ENCODE peak calls at places on chromosomes 3 and 15, in ten cellular contexts. I, P, D, E, F, Y, B, A, O and J are unnamed samples.

GRCh38 chr3:129022114-129022994 is 21.2 kb downstream of the EFCC1 start:
- DNase-seq in I (peak; percentile 76), P (no peak), D (no peak), E (no peak), F (no peak), Y (peak; percentile 37), B (no peak), A (peak; percentile 21), O (no peak), J (no peak)

GRCh38 chr3:110846971-110847370 is 224.6 kb upstream of the NECTIN3 start:
- DNase-seq in I (no peak), P (no peak), D (no peak), E (no peak), F (no peak), Y (no peak), B (no peak), A (no peak), O (no peak), J (no peak)

GRCh38 chr3:191958980-191959671 is 498.2 kb downstream of the PYDC2 start:
- DNase-seq in I (no peak), P (no peak), D (no peak), E (no peak), F (no peak), Y (no peak), B (peak; percentile 23), A (no peak), O (no peak), J (no peak)

GRCh38 chr3:25594007-25594502 is 70.7 kb downstream of the TOP2B start:
- DNase-seq in I (peak; percentile 87), P (peak; percentile 34), D (no peak), E (peak; percentile 68), F (no peak), Y (peak; percentile 88), B (peak; percentile 55), A (peak; percentile 63), O (no peak), J (peak; percentile 86)

GRCh38 chr3:53224536-53224935 is 31.3 kb downstream of the TKT start:
- DNase-seq in I (no peak), P (no peak), D (no peak), E (no peak), F (no peak), Y (no peak), B (no peak), A (no peak), O (no peak), J (no peak)

GRCh38 chr3:24242012-24242698 is 252.5 kb downstream of the THRB start:
- DNase-seq in I (peak; percentile 97), P (no peak), D (no peak), E (peak; percentile 82), F (no peak), Y (peak; percentile 45), B (no peak), A (peak; percentile 66), O (no peak), J (peak; percentile 50)

GRCh38 chr15:37536967-37537624 is 397.3 kb upstream of the TMCO5A start:
- DNase-seq in I (no peak), P (no peak), D (no peak), E (no peak), F (no peak), Y (peak; percentile 11), B (no peak), A (peak; percentile 19), O (no peak), J (no peak)

GRCh38 chr3:119330181-119330580 is 36.0 kb downstream of the ARHGAP31 start:
- DNase-seq in I (no peak), P (no peak), D (no peak), E (no peak), F (no peak), Y (no peak), B (no peak), A (no peak), O (no peak), J (no peak)

GRCh38 chr15:97081666-97082226 is 751.2 kb downstream of the NR2F2 start:
- DNase-seq in I (no peak), P (no peak), D (no peak), E (no peak), F (no peak), Y (no peak), B (no peak), A (no peak), O (no peak), J (no peak)

GRCh38 chr15:57203906-57204305 is 172.4 kb upstream of the CGNL1 start:
- DNase-seq in I (no peak), P (no peak), D (no peak), E (no peak), F (no peak), Y (no peak), B (no peak), A (no peak), O (no peak), J (no peak)

GRCh38 chr15:39974656-39975230 is 40.8 kb downstream of the EIF2AK4 start:
- DNase-seq in I (no peak), P (peak; percentile 93), D (no peak), E (no peak), F (no peak), Y (peak; percentile 24), B (no peak), A (peak; percentile 21), O (no peak), J (no peak)

GRCh38 chr15:39976291-39977274 is 42.7 kb downstream of the EIF2AK4 start:
- DNase-seq in I (peak; percentile 62), P (no peak), D (peak; percentile 79), E (peak; percentile 53), F (no peak), Y (peak; percentile 52), B (peak; percentile 61), A (peak; percentile 41), O (peak; percentile 35), J (peak; percentile 53)

GRCh38 chr15:39979606-39980005 is 45.7 kb downstream of the EIF2AK4 start:
- DNase-seq in I (no peak), P (no peak), D (no peak), E (no peak), F (no peak), Y (peak; percentile 10), B (no peak), A (no peak), O (no peak), J (no peak)
- TF ChIP-seq CTCF in I (no peak), P (no peak), D (no peak), E (no peak), F (no peak), Y (no peak), B (no peak), A (no peak), O (no peak), J (no peak)

GRCh38 chr15:32822739-32823138 is 104.9 kb downstream of the GREM1 start:
- DNase-seq in I (no peak), P (no peak), D (no peak), E (no peak), F (no peak), Y (no peak), B (no peak), A (no peak), O (no peak), J (no peak)
- TF ChIP-seq CTCF in I (no peak), P (no peak), D (no peak), E (no peak), F (no peak), Y (no peak), B (no peak), A (no peak), O (no peak), J (no peak)

GRCh38 chr3:62923092-62923491 is 47.9 kb upstream of the CADPS start:
- DNase-seq in I (no peak), P (no peak), D (no peak), E (peak; percentile 35), F (no peak), Y (no peak), B (no peak), A (peak; percentile 18), O (no peak), J (no peak)

GRCh38 chr3:62922326-62922725 is 47.1 kb upstream of the CADPS start:
- DNase-seq in I (no peak), P (no peak), D (no peak), E (peak; percentile 78), F (no peak), Y (no peak), B (no peak), A (peak; percentile 28), O (no peak), J (no peak)

GRCh38 chr3:62928256-62928655 is 53.0 kb upstream of the CADPS start:
- DNase-seq in I (no peak), P (no peak), D (no peak), E (no peak), F (no peak), Y (no peak), B (no peak), A (no peak), O (no peak), J (no peak)

DNA sequence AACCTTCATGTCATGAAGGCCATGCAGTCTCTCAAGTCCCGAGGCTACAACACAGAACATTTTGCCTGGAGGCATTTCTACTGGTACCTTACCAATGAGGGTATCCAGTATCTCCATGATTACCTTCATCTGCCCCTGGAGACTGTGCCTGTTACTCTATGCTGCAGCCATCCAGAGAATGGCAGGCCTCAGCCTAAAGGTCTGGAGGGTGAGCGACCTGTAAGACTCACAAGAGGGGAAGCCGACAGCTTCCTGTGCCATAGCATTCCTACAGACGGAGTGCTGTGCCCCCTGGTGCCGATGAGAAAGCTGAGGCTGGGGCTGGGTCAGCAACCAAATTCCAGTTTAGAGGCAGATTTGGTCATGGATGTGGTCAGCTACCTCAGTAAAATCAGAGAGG is 51.3 kb upstream of the CADPS start:
- DNase-seq in I (no peak), P (no peak), D (peak; percentile 79), E (no peak), F (no peak), Y (no peak), B (peak; percentile 69), A (no peak), O (no peak), J (no peak)
- TF ChIP-seq CTCF in I (no peak), P (no peak), D (peak; percentile 66), E (no peak), F (no peak), Y (no peak), B (peak; percentile 50), A (no peak), O (no peak), J (no peak)

GRCh38 chr3:45781271-45781670 is 15.1 kb downstream of the SLC6A20 start:
- DNase-seq in I (no peak), P (no peak), D (no peak), E (no peak), F (no peak), Y (no peak), B (no peak), A (no peak), O (no peak), J (no peak)

GRCh38 chr3:45783667-45784066 is 12.7 kb downstream of the SLC6A20 start:
- DNase-seq in I (no peak), P (no peak), D (no peak), E (no peak), F (no peak), Y (no peak), B (no peak), A (no peak), O (no peak), J (no peak)

GRCh38 chr3:45782381-45782780 is 14.0 kb downstream of the SLC6A20 start:
- DNase-seq in I (no peak), P (no peak), D (no peak), E (no peak), F (no peak), Y (no peak), B (no peak), A (no peak), O (no peak), J (no peak)

GRCh38 chr3:45779746-45780735 is 16.3 kb downstream of the SLC6A20 start:
- DNase-seq in I (no peak), P (peak; percentile 89), D (no peak), E (no peak), F (no peak), Y (no peak), B (no peak), A (no peak), O (no peak), J (no peak)

GRCh38 chr3:45781841-45782240 is 14.5 kb downstream of the SLC6A20 start:
- DNase-seq in I (no peak), P (no peak), D (no peak), E (no peak), F (no peak), Y (no peak), B (no peak), A (no peak), O (no peak), J (no peak)
- TF ChIP-seq CTCF in I (no peak), P (no peak), D (no peak), E (no peak), F (no peak), Y (no peak), B (no peak), A (no peak), O (no peak), J (no peak)